ENCODE peak calls at places on chromosome 1, in six cellular contexts. N, L, B, E, U and Y are unnamed samples.

GRCh38 chr1:32539584-32540571 is 651 bp downstream of the ZBTB8A start:
- DNase-seq in N (peak; percentile 80), L (peak; percentile 14), B (peak; percentile 54), E (peak; percentile 29), U (peak; percentile 61), Y (peak; percentile 49)

GRCh38 chr1:160997323-160998038 is 23.5 kb downstream of the F11R start:
- DNase-seq in N (no peak), L (peak; percentile 50), B (peak; percentile 64), E (peak; percentile 33), U (peak; percentile 49), Y (no peak)

GRCh38 chr1:92853299-92853698 is 21.5 kb downstream of the RPL5 start:
- DNase-seq in N (no peak), L (no peak), B (no peak), E (no peak), U (no peak), Y (no peak)

GRCh38 chr1:206802401-206802800 is 30.1 kb upstream of the IL10 start:
- DNase-seq in N (no peak), L (no peak), B (no peak), E (no peak), U (no peak), Y (no peak)

GRCh38 chr1:64826991-64827390 is 82.1 kb downstream of the RAVER2 start:
- DNase-seq in N (no peak), L (no peak), B (no peak), E (no peak), U (no peak), Y (no peak)

GRCh38 chr1:244502630-244503029 is 41.6 kb downstream of the CATSPERE start:
- DNase-seq in N (no peak), L (no peak), B (no peak), E (no peak), U (no peak), Y (no peak)

GRCh38 chr1:177274687-177275211 is 104.0 kb downstream of the BRINP2 start:
- DNase-seq in N (no peak), L (peak; percentile 30), B (peak; percentile 18), E (peak; percentile 26), U (peak; percentile 83), Y (no peak)

GRCh38 chr1:230820568-230820967 is 47.8 kb downstream of the C1orf198 start:
- DNase-seq in N (no peak), L (no peak), B (no peak), E (no peak), U (no peak), Y (no peak)

GRCh38 chr1:184825571-184825970 is 70.9 kb upstream of the EDEM3 start:
- DNase-seq in N (no peak), L (no peak), B (no peak), E (no peak), U (no peak), Y (no peak)

GRCh38 chr1:51575406-51576084 is 41.3 kb upstream of the OSBPL9 start:
- DNase-seq in N (no peak), L (no peak), B (no peak), E (no peak), U (peak; percentile 50), Y (peak; percentile 43)

GRCh38 chr1:206892351-206892984 is 4.8 kb upstream of the IL24 start:
- DNase-seq in N (no peak), L (no peak), B (peak; percentile 40), E (no peak), U (peak; percentile 44), Y (no peak)

GRCh38 chr1:8026976-8027747 is 1.1 kb upstream of the ERRFI1 start:
- DNase-seq in N (peak; percentile 85), L (peak; percentile 93), B (no peak), E (peak; percentile 38), U (no peak), Y (no peak)

GRCh38 chr1:77539510-77540142 is 142.8 kb downstream of the ZZZ3 start:
- DNase-seq in N (no peak), L (peak; percentile 16), B (peak; percentile 48), E (no peak), U (peak; percentile 85), Y (no peak)

GRCh38 chr1:196779093-196779492 is 4.5 kb downstream of the CFHR3 start:
- DNase-seq in N (no peak), L (no peak), B (no peak), E (no peak), U (no peak), Y (no peak)

GRCh38 chr1:6601049-6601864 is 1.4 kb downstream of the KLHL21 start:
- DNase-seq in N (peak; percentile 89), L (peak; percentile 86), B (peak; percentile 99), E (peak; percentile 82), U (peak; percentile 88), Y (peak; percentile 56)

GRCh38 chr1:47997289-47998200 is at the start of gene TRABD2B:
- DNase-seq in N (peak; percentile 96), L (peak; percentile 69), B (peak; percentile 69), E (peak; percentile 83), U (peak; percentile 8), Y (peak; percentile 62)

GRCh38 chr1:228010921-228011320 is 4.1 kb downstream of the WNT3A start:
- DNase-seq in N (peak; percentile 28), L (no peak), B (no peak), E (no peak), U (no peak), Y (no peak)

GRCh38 chr1:38005195-38006007 is at the start of gene FHL3:
- DNase-seq in N (peak; percentile 92), L (peak; percentile 71), B (no peak), E (peak; percentile 86), U (peak; percentile 35), Y (no peak)

GRCh38 chr1:227948493-227949260 is 945 bp upstream of the WNT9A start:
- DNase-seq in N (peak; percentile 44), L (no peak), B (peak; percentile 14), E (peak; percentile 14), U (no peak), Y (no peak)

GRCh38 chr1:63103682-63104081 is 218.7 kb upstream of the FOXD3 start:
- DNase-seq in N (no peak), L (no peak), B (no peak), E (no peak), U (no peak), Y (no peak)

GRCh38 chr1:236144033-236144432 is 1.7 kb downstream of the GPR137B start:
- DNase-seq in N (no peak), L (no peak), B (no peak), E (no peak), U (no peak), Y (no peak)

GRCh38 chr1:29478879-29479278 is 242.6 kb downstream of the PTPRU start:
- DNase-seq in N (no peak), L (no peak), B (no peak), E (no peak), U (no peak), Y (no peak)
- H3K4me3 ChIP-seq in N (no peak overlapping the region), L (no peak overlapping the region), B (no peak overlapping the region), E (no peak overlapping the region), U (no peak overlapping the region), Y (no peak overlapping the region)

DNA sequence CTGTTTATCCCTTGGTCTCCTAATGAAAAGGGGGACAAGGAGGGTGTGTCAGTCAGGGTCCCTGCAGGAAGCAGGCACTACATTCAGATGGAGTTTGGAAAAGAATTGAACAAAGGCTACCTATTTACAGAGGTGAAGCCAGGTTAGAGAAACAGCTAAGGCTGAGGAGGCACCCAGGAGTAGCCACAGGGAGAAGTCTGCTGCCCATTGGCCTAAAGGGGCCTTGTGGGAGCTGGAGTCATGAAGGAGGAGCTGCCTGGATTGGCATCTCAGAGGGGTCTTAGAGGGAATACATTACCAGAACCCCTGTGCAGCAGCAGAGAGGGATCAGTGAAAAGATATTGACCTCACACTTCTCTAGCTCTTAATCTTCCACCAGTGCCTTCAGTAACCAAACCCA is 31.2 kb upstream of the USP24 start:
- DNase-seq in N (no peak), L (no peak), B (no peak), E (no peak), U (no peak), Y (no peak)
- TF ChIP-seq CTCF in N (no peak), L (no peak), B (no peak), E (no peak), U (no peak), Y (no peak)

GRCh38 chr1:67687649-67688048 is 2.6 kb downstream of the GADD45A start:
- DNase-seq in N (no peak), L (no peak), B (peak; percentile 34), E (no peak), U (peak; percentile 85), Y (no peak)
- H3K4me3 ChIP-seq in N (no peak overlapping the region), L (no peak overlapping the region), B (peak overlapping the region; percentile 78), E (peak overlapping the region; percentile 88), U (peak overlapping the region; percentile 85), Y (peak overlapping the region; percentile 41)

DNA sequence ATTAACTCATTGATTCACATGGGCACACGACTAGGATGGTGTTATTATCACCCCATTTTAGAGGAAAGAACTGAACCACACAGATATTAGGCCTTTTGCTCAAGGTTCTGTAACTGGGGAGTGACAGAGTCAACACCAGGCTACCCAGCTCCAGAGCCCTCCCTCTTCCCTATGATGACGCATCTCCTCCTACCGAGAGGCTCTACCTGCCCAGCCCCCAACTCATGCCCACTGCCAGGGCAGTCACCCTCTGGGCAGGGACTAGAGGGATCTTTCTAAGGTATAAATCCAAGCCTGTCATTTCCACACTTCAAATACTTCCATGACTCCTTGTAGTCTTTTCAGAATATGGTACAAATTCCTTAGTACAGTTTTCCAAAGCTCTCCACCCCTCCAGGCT is 171.3 kb downstream of the GRIK3 start:
- DNase-seq in N (no peak), L (no peak), B (no peak), E (no peak), U (no peak), Y (no peak)
- TF ChIP-seq CTCF in N (no peak), L (no peak), B (no peak), E (no peak), U (no peak), Y (no peak)

GRCh38 chr1:245621589-245621988 is 466.8 kb downstream of the KIF26B start:
- DNase-seq in N (no peak), L (no peak), B (peak; percentile 25), E (no peak), U (peak; percentile 15), Y (no peak)
- H3K4me3 ChIP-seq in N (no peak overlapping the region), L (no peak overlapping the region), B (no peak overlapping the region), E (no peak overlapping the region), U (no peak overlapping the region), Y (no peak overlapping the region)